ENCODE peak calls at places on chromosome 11, in five cellular contexts. One of them, this sample, is unnamed.

GRCh38 chr11:61830318-61831105 is 2.4 kb downstream of the FADS2 start:
- DNase-seq in AG08395: peak
- DNase-seq in retina: no peak
- DNase-seq in GM04504: no peak
- DNase-seq in dorsolateral prefrontal cortex: no peak
- DNase-seq in this sample: peak

GRCh38 chr11:80521592-80521991 is 1080.8 kb upstream of the TENM4 start:
- DNase-seq in GM04504: no peak
- DNase-seq in AG08395: no peak
- DNase-seq in dorsolateral prefrontal cortex: no peak
- DNase-seq in retina: no peak
- DNase-seq in this sample: no peak

GRCh38 chr11:41307371-41308080 is 151.9 kb downstream of the LRRC4C start:
- DNase-seq in GM04504: no peak
- DNase-seq in retina: no peak
- DNase-seq in dorsolateral prefrontal cortex: no peak
- DNase-seq in AG08395: no peak
- DNase-seq in this sample: no peak

GRCh38 chr11:59206635-59207034 is 6.1 kb downstream of the MPEG1 start:
- DNase-seq in GM04504: no peak
- DNase-seq in retina: peak
- DNase-seq in AG08395: peak
- DNase-seq in dorsolateral prefrontal cortex: peak
- DNase-seq in this sample: peak

GRCh38 chr11:11843233-11843632 is 1.5 kb downstream of the USP47 start:
- DNase-seq in retina: peak
- DNase-seq in AG08395: peak
- DNase-seq in GM04504: no peak
- DNase-seq in dorsolateral prefrontal cortex: no peak
- DNase-seq in this sample: peak

GRCh38 chr11:114133548-114134329 is 74.2 kb downstream of the ZBTB16 start:
- DNase-seq in retina: no peak
- DNase-seq in dorsolateral prefrontal cortex: no peak
- DNase-seq in AG08395: no peak
- DNase-seq in GM04504: no peak
- DNase-seq in this sample: peak

GRCh38 chr11:76237914-76238313 is 31.6 kb upstream of the WNT11 start:
- DNase-seq in dorsolateral prefrontal cortex: no peak
- DNase-seq in retina: no peak
- DNase-seq in AG08395: no peak
- DNase-seq in GM04504: no peak
- DNase-seq in this sample: no peak

GRCh38 chr11:12704049-12704448 is 29.8 kb downstream of the TEAD1 start:
- DNase-seq in AG08395: no peak
- DNase-seq in GM04504: no peak
- DNase-seq in dorsolateral prefrontal cortex: no peak
- DNase-seq in retina: no peak
- DNase-seq in this sample: peak

GRCh38 chr11:115585361-115586024 is 81.3 kb upstream of the CADM1 start:
- DNase-seq in GM04504: no peak
- DNase-seq in dorsolateral prefrontal cortex: no peak
- DNase-seq in AG08395: no peak
- DNase-seq in retina: no peak
- DNase-seq in this sample: no peak

GRCh38 chr11:46890665-46891064 is 27.7 kb downstream of the LRP4 start:
- DNase-seq in retina: no peak
- DNase-seq in GM04504: no peak
- DNase-seq in dorsolateral prefrontal cortex: no peak
- DNase-seq in AG08395: no peak
- DNase-seq in this sample: no peak

GRCh38 chr11:118691926-118692830 is 12.7 kb upstream of the TREH start:
- DNase-seq in dorsolateral prefrontal cortex: no peak
- DNase-seq in GM04504: no peak
- DNase-seq in retina: no peak
- DNase-seq in AG08395: peak
- DNase-seq in this sample: no peak

GRCh38 chr11:45543808-45544422 is 121.5 kb downstream of the CHST1 start:
- DNase-seq in AG08395: peak
- DNase-seq in retina: no peak
- DNase-seq in dorsolateral prefrontal cortex: no peak
- DNase-seq in GM04504: no peak
- DNase-seq in this sample: no peak

GRCh38 chr11:33942954-33943353 is 51.1 kb upstream of the LMO2 start:
- DNase-seq in GM04504: peak
- DNase-seq in dorsolateral prefrontal cortex: peak
- DNase-seq in retina: no peak
- DNase-seq in AG08395: peak
- DNase-seq in this sample: peak

GRCh38 chr11:75574698-75575265 is 12.7 kb downstream of the SERPINH1 start:
- DNase-seq in AG08395: peak
- DNase-seq in GM04504: no peak
- DNase-seq in dorsolateral prefrontal cortex: no peak
- DNase-seq in retina: no peak
- DNase-seq in this sample: peak

GRCh38 chr11:100208207-100208606 is 478.9 kb upstream of the ARHGAP42 start:
- DNase-seq in GM04504: no peak
- DNase-seq in retina: no peak
- DNase-seq in AG08395: no peak
- DNase-seq in dorsolateral prefrontal cortex: no peak
- DNase-seq in this sample: no peak

GRCh38 chr11:66115638-66116410 is 45.8 kb downstream of the PACS1 start:
- DNase-seq in retina: no peak
- DNase-seq in GM04504: no peak
- DNase-seq in dorsolateral prefrontal cortex: no peak
- DNase-seq in AG08395: no peak
- DNase-seq in this sample: no peak

GRCh38 chr11:97729546-97730272 is 1291.0 kb upstream of the CNTN5 start:
- DNase-seq in retina: no peak
- DNase-seq in dorsolateral prefrontal cortex: no peak
- DNase-seq in GM04504: no peak
- DNase-seq in AG08395: no peak
- DNase-seq in this sample: no peak

This sample was measured in fibroblast of gingiva.